ENCODE peak calls at places on chromosomes 1 and 21, in seven cellular contexts. O, K, E, R, F, B and P are unnamed samples. For H3K9me3, the result is how much of the 10 kb centered on the place peaks cover.

GRCh38 chr1:184788970-184789369 is 34.3 kb upstream of the EDEM3 start:
- DNase-seq in R (no peak), E (no peak), K (no peak), O (no peak), B (no peak), F (no peak), P (no peak)

GRCh38 chr1:208045410-208046252 is 134.7 kb upstream of the CD34 start:
- DNase-seq in F (no peak), B (no peak), R (peak), E (no peak), O (peak), K (no peak), P (no peak)

GRCh38 chr1:181986907-181987305 is 74.6 kb downstream of the ZNF648 start:
- DNase-seq in B (no peak), O (no peak), R (no peak), K (no peak), E (no peak), F (no peak), P (no peak)

GRCh38 chr1:111488669-111489068 is 14.8 kb downstream of the ADORA3 start:
- DNase-seq in R (no peak), K (peak), E (no peak), B (no peak), O (no peak), F (no peak), P (no peak)

GRCh38 chr1:89762431-89762800 is 58.4 kb upstream of the LRRC8D start:
- DNase-seq in F (no peak), R (no peak), O (no peak), B (no peak), E (no peak), K (no peak), P (no peak)

GRCh38 chr1:61056674-61057439 is 25.5 kb upstream of the NFIA start:
- DNase-seq in K (no peak), B (peak), R (peak), E (no peak), O (peak), F (peak), P (no peak)

GRCh38 chr1:28395181-28395580 is 25.6 kb downstream of the PHACTR4 start:
- DNase-seq in E (no peak), K (no peak), R (no peak), O (no peak), F (no peak), B (no peak), P (no peak)

GRCh38 chr1:153030895-153031294 is at the start of gene SPRR1B:
- DNase-seq in F (no peak), K (no peak), E (no peak), B (no peak), O (no peak), R (no peak), P (no peak)

GRCh38 chr21:36630485-36631206 is 68.3 kb upstream of the SIM2 start:
- DNase-seq in K (no peak), E (peak), O (no peak), B (peak), R (peak), F (peak), P (no peak)

GRCh38 chr1:14304381-14304865 is 294.1 kb upstream of the KAZN start:
- DNase-seq in E (no peak), O (no peak), K (peak), R (no peak), F (no peak), B (no peak), P (no peak)

GRCh38 chr1:100868364-100868995 is 26.2 kb downstream of the EXTL2 start:
- DNase-seq in K (no peak), B (no peak), F (peak), R (peak), O (no peak), E (no peak), P (no peak)

GRCh38 chr1:182330303-182330702 is 61.3 kb downstream of the GLUL start:
- DNase-seq in F (no peak), E (no peak), O (no peak), B (peak), R (no peak), K (no peak), P (no peak)

GRCh38 chr1:6260433-6260934 is 414 bp downstream of the GPR153 start:
- DNase-seq in O (no peak), E (no peak), K (no peak), B (no peak), R (no peak), F (peak), P (no peak)

GRCh38 chr1:218887141-218887925 is 286.3 kb upstream of the LYPLAL1 start:
- DNase-seq in E (no peak), B (no peak), O (no peak), R (no peak), K (no peak), F (no peak), P (no peak)

GRCh38 chr1:224132901-224133300 is 19.0 kb downstream of the FBXO28 start:
- DNase-seq in O (no peak), F (no peak), R (no peak), K (no peak), E (no peak), B (no peak), P (no peak)
- TF ChIP-seq POLR2AphosphoS5 in O (no peak), F (no peak), R (no peak), K (no peak), E (no peak), B (no peak), P (peak)

DNA sequence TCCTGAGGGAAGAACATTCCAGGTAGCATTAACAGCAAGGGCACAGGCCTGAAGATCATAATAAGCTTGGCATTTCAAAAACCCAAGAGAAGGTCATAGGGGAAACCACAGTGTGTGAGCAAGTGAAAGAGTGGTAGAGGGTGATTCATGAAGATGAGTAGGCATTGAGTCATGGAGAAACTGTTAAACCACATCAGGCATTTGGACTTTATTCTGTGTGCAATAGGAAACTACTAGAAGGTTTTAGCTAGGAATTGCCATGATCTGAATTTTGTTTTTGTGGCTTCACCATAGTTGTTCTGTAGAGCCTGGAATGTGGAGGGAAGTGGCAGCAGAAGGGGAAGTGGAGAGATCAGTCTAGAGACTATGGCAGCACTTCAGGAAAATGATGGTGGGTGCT is 359.0 kb upstream of the PTBP2 start:
- DNase-seq in R (peak), E (no peak), B (no peak), O (no peak), F (no peak), K (no peak), P (no peak)
- H3K27ac ChIP-seq in R (peak), E (no peak), B (no peak), O (no peak), F (no peak), K (no peak), P (no peak)

DNA sequence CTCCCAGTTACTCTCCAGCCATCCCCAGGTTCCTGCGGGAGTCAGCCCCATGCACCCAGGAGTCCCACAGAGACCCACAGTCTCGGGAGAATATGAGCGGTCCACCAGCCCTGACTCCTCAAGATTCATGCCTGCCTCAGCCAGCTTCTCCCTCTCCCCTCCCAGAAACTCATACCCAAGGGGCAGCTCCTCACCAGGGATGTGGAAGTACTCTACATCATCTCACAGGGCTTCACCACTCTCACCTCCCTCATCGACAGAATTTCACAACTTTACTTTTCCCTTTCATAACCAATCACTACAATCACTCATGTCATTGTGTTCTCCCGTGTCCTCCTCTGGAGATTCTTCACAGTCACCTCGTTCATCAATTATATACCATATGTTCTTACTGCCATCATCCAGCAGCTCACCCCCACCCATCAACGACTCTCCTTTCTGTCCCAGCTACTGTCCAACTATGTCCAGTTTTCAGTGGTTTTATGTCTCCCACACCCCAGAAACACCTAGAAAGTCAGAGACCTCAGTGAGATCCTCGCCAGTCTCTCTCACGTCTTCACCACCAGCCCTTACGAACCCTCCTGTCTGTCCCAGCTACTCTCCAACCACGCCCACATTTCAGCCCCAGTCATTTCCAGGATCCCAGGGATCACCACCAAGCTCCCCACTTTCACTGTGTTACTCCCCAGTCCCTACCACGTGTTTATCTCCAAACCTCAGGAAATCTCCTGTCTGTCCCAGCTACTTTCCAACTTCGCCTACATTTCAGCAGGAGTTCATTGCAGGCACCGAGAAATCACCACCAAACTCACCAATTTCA is 1530.1 kb upstream of the TPTE start:
- DNase-seq in K (peak), O (no peak), E (no peak), F (no peak), B (no peak), R (no peak), P (no peak)
- H3K9me3 ChIP-seq in K (under half), O (under half), E (under half), F (under half), B (half or more), R (under half), P (under half)

DNA sequence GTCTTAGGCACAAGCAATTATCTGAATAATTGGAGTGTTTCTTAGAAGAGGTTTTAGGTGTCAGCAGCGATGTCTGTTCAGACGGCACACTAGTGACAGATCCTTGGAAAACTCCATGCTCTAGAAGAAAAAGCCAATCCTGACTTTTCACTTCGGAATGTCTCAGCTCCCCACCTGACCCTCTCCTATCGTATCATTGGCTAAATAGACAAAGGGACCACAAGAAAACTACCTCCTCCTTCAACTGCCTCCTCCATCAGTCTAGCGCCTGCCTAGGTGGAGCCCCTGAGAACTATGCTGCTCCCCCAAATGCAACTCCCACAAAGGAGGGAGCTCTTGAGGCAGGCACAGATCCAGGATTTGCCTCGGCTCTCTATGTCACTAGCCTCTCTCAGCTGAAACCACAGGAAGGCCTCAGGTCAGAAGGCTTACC is 148.4 kb downstream of the TOMM20 start:
- DNase-seq in E (no peak), B (no peak), R (no peak), O (no peak), F (no peak), K (no peak), P (no peak)
- TF ChIP-seq POLR2AphosphoS5 in E (no peak), B (no peak), R (no peak), O (no peak), F (no peak), K (no peak), P (no peak)

GRCh38 chr1:230103341-230104173 is 36.5 kb downstream of the GALNT2 start:
- DNase-seq in F (no peak), K (no peak), R (no peak), B (no peak), E (no peak), O (no peak), P (no peak)
- H3K27ac ChIP-seq in F (peak), K (peak), R (peak), B (peak), E (no peak), O (peak), P (peak)